ENCODE peak calls at places on chromosomes 12 and 14, in five cellular contexts. D is esophagus muscularis mucosa, H is transverse colon, O is H1, S is ovary. R is an unnamed sample.

GRCh38 chr12:109530301-109530685 is 43.0 kb downstream of the MMAB start:
- DNase-seq in H (no peak), S (no peak), D (no peak), O (no peak), R (no peak)

GRCh38 chr12:129052373-129052772 is 199.1 kb downstream of the GLT1D1 start:
- DNase-seq in D (no peak), H (no peak), O (no peak), S (no peak), R (no peak)

GRCh38 chr14:68633131-68633991 is 159.5 kb downstream of the ZFP36L1 start:
- DNase-seq in H (no peak), O (peak), S (no peak), D (peak), R (no peak)

GRCh38 chr14:44846232-44846824 is 115.4 kb downstream of the KLHL28 start:
- DNase-seq in H (no peak), D (no peak), S (no peak), O (no peak), R (no peak)

GRCh38 chr14:29716150-29716549 is 211.5 kb downstream of the PRKD1 start:
- DNase-seq in D (no peak), S (no peak), O (no peak), H (no peak), R (no peak)

GRCh38 chr12:116849216-116849615 is 32.0 kb downstream of the HRK start:
- DNase-seq in S (no peak), H (no peak), D (no peak), O (no peak), R (no peak)

GRCh38 chr12:59164991-59165718 is 244.9 kb upstream of the LRIG3 start:
- DNase-seq in O (no peak), D (no peak), S (no peak), H (no peak), R (no peak)

GRCh38 chr14:64763801-64764511 is 59.7 kb downstream of the PLEKHG3 start:
- DNase-seq in S (peak), O (no peak), H (peak), D (no peak), R (peak)

GRCh38 chr14:102500190-102500661 is 9.3 kb downstream of the ANKRD9 start:
- DNase-seq in H (peak), O (no peak), D (no peak), S (no peak), R (peak)

GRCh38 chr14:22535916-22536315 is 53.1 kb downstream of the DAD1 start:
- DNase-seq in H (no peak), O (no peak), S (no peak), D (no peak), R (no peak)

GRCh38 chr14:91980157-91980556 is 32.7 kb upstream of the FBLN5 start:
- DNase-seq in S (no peak), D (no peak), H (no peak), O (no peak), R (no peak)

GRCh38 chr12:81077329-81077685 is 572 bp upstream of the ACSS3 start:
- DNase-seq in S (peak), O (no peak), D (no peak), H (no peak), R (no peak)

GRCh38 chr14:63614964-63615363 is 26.7 kb downstream of the WDR89 start:
- DNase-seq in D (no peak), H (no peak), O (no peak), S (no peak), R (no peak)

GRCh38 chr14:99274346-99275221 is 2.6 kb upstream of the BCL11B start:
- DNase-seq in S (peak), O (peak), H (peak), D (no peak), R (no peak)

GRCh38 chr14:95320076-95320895 is 578 bp upstream of the CLMN start:
- DNase-seq in S (peak), D (no peak), H (no peak), O (peak), R (no peak)

GRCh38 chr14:91611528-91611927 is 101.4 kb upstream of the PPP4R3A start:
- DNase-seq in D (no peak), O (no peak), S (no peak), H (no peak), R (no peak)

GRCh38 chr12:68381476-68381875 is 49.3 kb upstream of the MDM1 start:
- DNase-seq in S (no peak), O (no peak), D (no peak), H (no peak), R (no peak)

GRCh38 chr12:123006977-123007376 is 26.5 kb downstream of the ARL6IP4 start:
- DNase-seq in H (no peak), O (no peak), D (no peak), S (no peak), R (no peak)

GRCh38 chr14:59238242-59238641 is 49.8 kb downstream of the DAAM1 start:
- DNase-seq in D (no peak), H (no peak), O (no peak), S (no peak), R (no peak)

GRCh38 chr12:95237315-95237714 is 19.7 kb downstream of the VEZT start:
- DNase-seq in D (no peak), S (no peak), H (no peak), O (no peak), R (no peak)

GRCh38 chr14:94538070-94538740 is 23.0 kb upstream of the SERPINA4 start:
- DNase-seq in H (no peak), D (no peak), S (no peak), O (no peak), R (no peak)

GRCh38 chr14:61226015-61226654 is 55.0 kb downstream of the TMEM30B start:
- DNase-seq in D (no peak), O (no peak), H (no peak), S (no peak), R (no peak)

GRCh38 chr14:79597561-79597960 is 613.7 kb downstream of the DIO2 start:
- DNase-seq in O (no peak), H (no peak), D (no peak), S (no peak), R (no peak)

GRCh38 chr14:96235426-96235825 is 20.6 kb upstream of the BDKRB1 start:
- DNase-seq in H (no peak), O (no peak), D (no peak), S (no peak), R (no peak)

GRCh38 chr12:34602213-34602940 is 580.1 kb downstream of the ALG10 start:
- DNase-seq in O (no peak), S (no peak), D (peak), H (no peak), R (no peak)

GRCh38 chr12:6444031-6444430 is 724 bp upstream of the CD27 start:
- DNase-seq in D (no peak), O (no peak), S (no peak), H (no peak), R (no peak)

GRCh38 chr14:81208489-81208888 is 12.3 kb downstream of the GTF2A1 start:
- DNase-seq in H (no peak), S (no peak), O (no peak), D (no peak), R (no peak)

GRCh38 chr12:107622005-107622404 is 63.6 kb upstream of the PWP1 start:
- DNase-seq in O (peak), S (no peak), D (no peak), H (no peak), R (no peak)

GRCh38 chr12:5335059-5335458 is 96.8 kb upstream of the NTF3 start:
- DNase-seq in H (no peak), O (no peak), D (no peak), S (no peak), R (no peak)

GRCh38 chr12:74514098-74514872 is 23.4 kb upstream of the ATXN7L3B start:
- DNase-seq in H (no peak), D (no peak), S (no peak), O (no peak), R (no peak)

GRCh38 chr12:53217930-53218307 is 10.9 kb upstream of the ITGB7 start:
- DNase-seq in O (no peak), H (no peak), S (no peak), D (no peak), R (no peak)

GRCh38 chr14:54488646-54489317 is at the start of gene GMFB:
- DNase-seq in D (peak), O (peak), S (peak), H (peak), R (peak)

GRCh38 chr14:54489318-54489683 is 521 bp upstream of the GMFB start:
- DNase-seq in S (no peak), D (no peak), H (no peak), O (no peak), R (no peak)

GRCh38 chr14:54486685-54487084 is 2.1 kb downstream of the GMFB start:
- DNase-seq in H (no peak), O (no peak), S (no peak), D (no peak), R (no peak)

GRCh38 chr14:54488318-54488645 is 498 bp downstream of the GMFB start:
- DNase-seq in H (no peak), S (no peak), D (no peak), O (no peak), R (no peak)

DNA sequence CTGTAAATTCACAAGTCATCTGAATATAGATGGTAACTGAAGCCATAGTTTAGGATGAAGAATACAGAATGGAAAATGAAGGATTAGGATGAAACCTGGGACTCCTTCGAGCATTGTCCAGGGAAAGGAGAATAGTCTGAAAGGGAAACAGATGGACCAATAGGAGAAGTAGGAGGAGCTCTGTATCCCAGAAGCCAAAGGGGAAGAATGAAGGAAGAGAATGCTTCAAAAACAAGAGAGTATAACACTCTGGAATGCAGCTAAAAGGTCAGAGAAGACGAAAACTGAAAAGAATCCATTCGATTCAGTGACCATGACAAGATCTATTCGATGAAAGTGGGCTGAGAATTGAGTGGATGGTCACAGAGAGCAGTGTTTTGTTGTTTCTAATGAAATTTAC is 1.0 kb downstream of the GMFB start:
- DNase-seq in S (no peak), O (no peak), D (no peak), H (no peak), R (no peak)
- TF ChIP-seq POLR2A in S (no peak), O (no peak), D (no peak), H (peak), R (no peak)

GRCh38 chr14:75310295-75311059 is 31.8 kb downstream of the FOS start:
- DNase-seq in H (peak), O (peak), S (peak), D (no peak), R (peak)
- TF ChIP-seq EP300 in H (no peak), O (peak), S (no peak), D (no peak), R (peak)

DNA sequence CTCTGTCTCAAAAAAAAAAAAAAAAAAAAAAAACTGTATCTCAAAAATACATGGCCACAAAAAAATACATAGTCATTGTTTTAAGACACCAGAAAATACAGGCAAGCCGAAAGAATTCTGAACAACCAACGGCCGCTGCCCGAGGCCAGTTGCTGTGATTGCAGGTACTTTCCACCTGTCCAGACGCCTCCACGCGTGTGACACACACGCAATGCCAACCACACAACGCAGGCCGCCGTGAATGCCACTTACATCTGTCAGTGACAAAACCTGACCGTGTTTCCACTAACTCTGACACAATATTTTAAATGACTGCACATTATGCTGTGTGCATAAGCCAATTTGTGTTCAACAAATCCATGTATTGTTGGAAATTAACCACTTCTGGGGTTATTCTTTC is 22.4 kb upstream of the INF2 start:
- DNase-seq in O (no peak), S (no peak), D (no peak), H (no peak), R (no peak)
- H3K27ac ChIP-seq in O (no peak), S (no peak), D (no peak), H (no peak), R (peak)

GRCh38 chr12:62604373-62604772 is 137.7 kb downstream of the MON2 start:
- DNase-seq in O (no peak), S (no peak), D (no peak), H (no peak), R (no peak)

GRCh38 chr12:62603811-62604098 is 137.1 kb downstream of the MON2 start:
- DNase-seq in H (no peak), S (no peak), D (no peak), O (no peak), R (no peak)

GRCh38 chr12:62602445-62603060 is 135.9 kb downstream of the MON2 start:
- DNase-seq in O (peak), H (peak), S (peak), D (peak), R (peak)

GRCh38 chr12:62601765-62602444 is 135.3 kb downstream of the MON2 start:
- DNase-seq in O (no peak), H (no peak), D (no peak), S (no peak), R (no peak)

DNA sequence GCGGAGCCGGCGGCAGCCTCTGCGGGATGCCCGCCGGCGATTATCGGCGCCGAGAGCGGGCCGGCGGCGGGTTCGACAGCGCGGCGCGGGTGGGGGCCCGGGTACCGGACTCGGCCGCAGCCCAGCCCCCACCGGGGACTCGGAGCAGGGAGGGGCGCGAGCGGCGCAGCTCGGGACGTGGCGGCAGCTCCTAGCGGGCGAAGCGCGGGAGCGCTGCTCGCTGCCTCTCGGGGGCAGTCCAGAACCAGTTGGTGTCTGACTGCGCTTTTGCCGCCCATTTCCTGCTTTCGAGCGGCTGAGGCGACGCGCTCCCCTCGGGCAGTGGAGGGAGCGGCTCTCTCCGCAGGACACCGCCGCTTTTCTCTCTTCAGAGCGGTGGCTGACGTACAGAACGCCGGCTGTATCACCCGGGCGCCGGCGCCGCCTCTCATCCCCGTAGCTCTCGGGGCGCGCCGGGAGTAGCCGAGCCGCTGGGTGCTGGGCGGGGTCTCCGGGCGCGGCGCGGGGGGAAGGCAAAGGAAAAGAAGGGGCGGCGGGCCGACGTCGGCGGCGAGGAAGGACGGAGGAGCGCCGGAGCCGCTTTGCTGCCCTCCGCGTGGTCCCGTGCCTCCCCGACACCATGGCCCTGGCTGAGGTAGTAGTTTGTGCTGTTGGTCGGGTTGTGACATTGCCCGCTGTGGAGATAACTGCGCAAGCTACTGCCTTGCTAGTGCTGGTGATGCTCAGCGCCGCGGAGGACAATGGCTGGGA is 136.6 kb downstream of the MON2 start:
- DNase-seq in D (peak), S (peak), H (peak), O (peak), R (peak)
- TF ChIP-seq POLR2A in D (peak), S (peak), H (peak), O (peak), R (peak)

GRCh38 chr14:70170976-70171375 is 17.8 kb downstream of the SLC8A3 start:
- DNase-seq in O (no peak), S (no peak), H (no peak), D (no peak), R (no peak)
- TF ChIP-seq EP300 in O (no peak), S (no peak), H (no peak), D (no peak), R (no peak)

DNA sequence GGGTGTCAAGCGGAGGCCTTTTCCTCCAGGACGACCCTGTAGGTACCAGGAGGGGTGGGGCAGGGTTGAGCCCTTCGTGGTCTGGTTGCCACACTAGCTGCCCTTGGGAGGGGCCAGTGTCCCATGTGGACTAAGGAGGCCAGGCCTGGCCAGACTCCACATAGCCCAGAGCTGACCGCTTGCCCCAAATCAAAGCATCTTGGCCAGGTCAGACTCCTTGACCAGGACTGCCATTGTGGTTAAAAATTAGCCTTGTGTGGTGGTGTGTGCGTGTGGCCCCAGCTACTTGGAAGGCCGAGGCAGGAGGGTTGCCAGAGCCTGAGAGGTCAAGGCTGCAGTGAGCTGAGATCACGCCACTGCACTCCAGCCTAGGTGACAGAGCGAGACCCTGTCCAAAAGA is 24.8 kb downstream of the ALDH2 start:
- DNase-seq in H (no peak), S (peak), D (no peak), O (no peak), R (no peak)
- H3K27ac ChIP-seq in H (peak), S (peak), D (peak), O (no peak), R (no peak)

GRCh38 chr14:21136024-21136423 is 19.8 kb downstream of the OR5AU1 start:
- DNase-seq in D (no peak), H (no peak), S (no peak), O (no peak), R (no peak)
- TF ChIP-seq POLR2A in D (no peak), H (no peak), S (no peak), O (no peak), R (no peak)

R was measured in tibial nerve.